ENCODE peak calls at places on chromosomes 2 and 18, in ten cellular contexts. O is right atrium auricular region, Z is A549, X is transverse colon, I is pancreas, U is GM23338, A is HepG2, N is tibial nerve, E is NB4, Y is K562. L is an unnamed sample.

GRCh38 chr18:35344736-35345459 is 678 bp upstream of the ZNF24 start:
- DNase-seq in O (no peak), Z (no peak), X (no peak), I (peak; percentile 36), U (no peak), A (no peak), N (no peak), E (no peak), Y (no peak), L (no peak)

GRCh38 chr2:236939751-236940229 is 145.9 kb upstream of the COPS8 start:
- DNase-seq in O (peak; percentile 47), Z (no peak), X (no peak), I (no peak), U (no peak), A (no peak), N (no peak), E (no peak), Y (no peak), L (peak; percentile 14)

GRCh38 chr18:25229080-25229479 is 122.9 kb downstream of the ZNF521 start:
- DNase-seq in O (no peak), Z (no peak), X (no peak), I (no peak), U (no peak), A (no peak), N (no peak), E (no peak), Y (peak; percentile 57), L (peak; percentile 66)

GRCh38 chr2:142914507-142915313 is 37.2 kb downstream of the KYNU start:
- DNase-seq in O (no peak), Z (no peak), X (no peak), I (no peak), U (peak; percentile 33), A (no peak), N (no peak), E (no peak), Y (no peak), L (no peak)

GRCh38 chr2:213288913-213289700 is 4.8 kb downstream of the SPAG16 start:
- DNase-seq in O (no peak), Z (no peak), X (no peak), I (no peak), U (no peak), A (no peak), N (no peak), E (no peak), Y (no peak), L (no peak)

GRCh38 chr2:43152711-43153627 is 73.4 kb downstream of the ZFP36L2 start:
- DNase-seq in O (no peak), Z (no peak), X (no peak), I (no peak), U (no peak), A (no peak), N (no peak), E (no peak), Y (no peak), L (no peak)

GRCh38 chr2:152651834-152652233 is 65.4 kb downstream of the PRPF40A start:
- DNase-seq in O (no peak), Z (no peak), X (no peak), I (no peak), U (no peak), A (no peak), N (no peak), E (no peak), Y (no peak), L (no peak)

GRCh38 chr2:199455533-199456382 is 2.0 kb downstream of the SATB2 start:
- DNase-seq in O (no peak), Z (peak; percentile 41), X (peak; percentile 82), I (peak; percentile 88), U (peak; percentile 91), A (peak; percentile 80), N (no peak), E (peak; percentile 97), Y (peak; percentile 82), L (peak; percentile 35)

GRCh38 chr18:3623769-3624545 is 174.0 kb downstream of the TGIF1 start:
- DNase-seq in O (peak; percentile 93), Z (peak; percentile 99), X (peak; percentile 85), I (peak; percentile 62), U (peak; percentile 83), A (peak; percentile 98), N (peak; percentile 50), E (no peak), Y (peak; percentile 84), L (peak; percentile 99)

GRCh38 chr18:3624818-3625716 is 175.1 kb downstream of the TGIF1 start:
- DNase-seq in O (peak; percentile 74), Z (peak; percentile 96), X (peak; percentile 42), I (no peak), U (peak; percentile 33), A (no peak), N (peak; percentile 35), E (peak; percentile 70), Y (peak; percentile 75), L (peak; percentile 98)

GRCh38 chr18:3625717-3626091 is 175.7 kb downstream of the TGIF1 start:
- DNase-seq in O (no peak), Z (no peak), X (no peak), I (no peak), U (no peak), A (no peak), N (no peak), E (no peak), Y (no peak), L (no peak)

GRCh38 chr18:3624546-3624817 is 174.5 kb downstream of the TGIF1 start:
- DNase-seq in O (no peak), Z (no peak), X (no peak), I (no peak), U (no peak), A (no peak), N (no peak), E (no peak), Y (no peak), L (no peak)

GRCh38 chr18:3626927-3627240 is 176.9 kb downstream of the TGIF1 start:
- DNase-seq in O (no peak), Z (no peak), X (no peak), I (no peak), U (no peak), A (no peak), N (no peak), E (no peak), Y (no peak), L (no peak)
- H3K4me3 ChIP-seq in O (no peak overlapping the region), Z (no peak overlapping the region), X (no peak overlapping the region), I (no peak overlapping the region), U (no peak overlapping the region), A (no peak overlapping the region), N (no peak overlapping the region), E (no peak overlapping the region), Y (no peak overlapping the region), L (no peak overlapping the region)

DNA sequence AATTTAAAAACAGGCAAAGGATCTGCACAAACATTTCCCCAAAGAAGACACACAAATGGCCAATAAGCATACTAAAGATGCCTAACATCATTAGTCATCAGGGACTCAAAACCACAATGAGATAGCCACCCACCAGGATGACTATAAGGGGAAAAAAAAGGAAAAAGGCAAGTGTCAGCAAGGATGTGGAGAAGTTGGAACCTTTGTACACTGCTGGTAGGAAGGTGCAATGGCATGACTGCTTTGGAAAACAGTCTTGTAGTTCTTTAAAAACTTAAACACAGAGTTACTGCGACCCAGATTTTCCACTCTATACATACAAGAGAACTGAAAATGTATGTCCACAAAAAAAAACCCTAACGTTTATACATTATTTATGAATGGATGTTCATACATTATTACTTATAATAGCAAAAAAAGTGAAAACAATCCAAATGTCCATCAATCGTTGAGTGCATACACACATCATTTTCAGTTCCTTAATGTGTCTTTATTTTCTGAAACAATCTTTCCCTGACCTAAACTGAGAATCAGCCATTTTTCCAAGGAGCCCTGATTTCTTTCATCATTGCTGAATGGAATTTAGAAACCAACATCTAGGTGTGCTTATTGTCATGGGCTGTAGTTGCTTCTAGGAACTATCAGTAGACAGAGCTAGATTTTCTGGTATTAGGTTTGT is 64.7 kb upstream of the TLK1 start:
- DNase-seq in O (no peak), Z (peak; percentile 79), X (no peak), I (no peak), U (no peak), A (peak; percentile 57), N (no peak), E (peak; percentile 55), Y (peak; percentile 25), L (peak; percentile 92)
- TF ChIP-seq CTCF in O (no peak), Z (no peak), X (no peak), I (no peak), U (no peak), A (no peak), N (no peak), E (no peak), Y (peak; percentile 36), L (peak; percentile 71)

GRCh38 chr2:230657462-230657861 is 55.2 kb upstream of the CAB39 start:
- DNase-seq in O (no peak), Z (no peak), X (no peak), I (no peak), U (no peak), A (no peak), N (no peak), E (no peak), Y (no peak), L (no peak)

GRCh38 chr2:230657906-230658305 is 54.7 kb upstream of the CAB39 start:
- DNase-seq in O (no peak), Z (no peak), X (no peak), I (no peak), U (no peak), A (no peak), N (no peak), E (no peak), Y (no peak), L (no peak)

GRCh38 chr2:230660294-230661060 is 52.2 kb upstream of the CAB39 start:
- DNase-seq in O (peak; percentile 67), Z (no peak), X (peak; percentile 79), I (no peak), U (no peak), A (peak; percentile 47), N (peak; percentile 66), E (peak; percentile 92), Y (no peak), L (no peak)

GRCh38 chr2:230658877-230659652 is 53.6 kb upstream of the CAB39 start:
- DNase-seq in O (no peak), Z (no peak), X (no peak), I (no peak), U (no peak), A (no peak), N (no peak), E (peak; percentile 97), Y (peak; percentile 85), L (no peak)

DNA sequence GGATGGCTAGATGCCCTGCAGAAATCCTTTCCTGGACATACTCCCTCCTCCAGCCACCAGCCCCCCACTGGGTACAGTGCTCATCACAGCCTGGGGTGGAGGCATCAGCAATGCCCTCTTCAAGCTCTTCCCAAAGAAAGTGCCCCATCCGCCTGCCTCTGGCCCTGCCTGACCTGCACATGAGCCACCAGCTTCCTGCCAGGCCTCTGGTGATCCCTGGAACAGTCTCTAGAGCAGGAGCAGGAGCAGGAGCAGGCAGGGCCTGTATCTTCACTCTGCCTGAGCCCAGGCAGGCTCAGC is 54.1 kb upstream of the CAB39 start:
- DNase-seq in O (no peak), Z (no peak), X (no peak), I (no peak), U (no peak), A (no peak), N (no peak), E (no peak), Y (no peak), L (no peak)
- H3K4me3 ChIP-seq in O (no peak overlapping the region), Z (no peak overlapping the region), X (no peak overlapping the region), I (no peak overlapping the region), U (no peak overlapping the region), A (no peak overlapping the region), N (no peak overlapping the region), E (peak overlapping the region; percentile 61), Y (peak overlapping the region; percentile 52), L (no peak overlapping the region)

DNA sequence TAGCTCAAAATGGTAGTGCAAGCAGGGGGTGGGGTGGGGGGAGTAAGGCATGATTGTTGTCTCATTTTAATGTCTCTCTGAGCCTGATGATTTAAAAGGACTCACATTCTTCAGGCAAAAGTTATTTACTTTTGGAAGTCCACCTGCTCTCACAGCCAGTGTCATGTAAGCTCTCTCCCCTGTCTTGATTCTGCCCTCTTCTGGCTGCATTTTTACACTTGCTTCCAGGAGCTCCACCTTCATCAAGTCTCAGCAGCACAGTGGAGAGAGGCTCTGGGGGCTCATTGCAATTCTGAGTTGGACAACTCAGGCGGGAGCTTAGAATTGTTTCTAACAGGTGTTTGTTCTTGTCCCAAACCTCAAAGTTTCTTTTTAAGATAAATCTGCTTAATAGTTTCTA is 39.2 kb downstream of the GNAL start:
- DNase-seq in O (no peak), Z (peak; percentile 57), X (no peak), I (no peak), U (peak; percentile 67), A (peak; percentile 14), N (no peak), E (peak; percentile 48), Y (no peak), L (peak; percentile 6)
- TF ChIP-seq CTCF in O (no peak), Z (peak; percentile 34), X (no peak), I (no peak), U (peak; percentile 47), A (peak; percentile 38), N (no peak), E (peak; percentile 23), Y (peak; percentile 29), L (peak; percentile 7)